ENCODE peak calls at places on chromosome 5, in ten cellular contexts. C is WTC11, T is HCT116, G is HepG2, K is endothelial cell of umbilical vein, W is K562, X is NB4, L is A549, E is H1, H is GM12878. A is an unnamed sample.

GRCh38 chr5:171806976-171807823 is 21.6 kb downstream of the SMIM23 start:
- DNase-seq in G (no peak), T (no peak), X (peak; percentile 33), E (no peak), L (no peak), C (no peak), W (no peak), H (no peak), K (no peak), A (no peak)

GRCh38 chr5:150394912-150395689 is 17.6 kb downstream of the CD74 start:
- DNase-seq in H (no peak), C (no peak), X (no peak), G (no peak), L (no peak), W (no peak), E (no peak), T (no peak), K (no peak), A (no peak)

GRCh38 chr5:142023836-142024235 is 11.0 kb upstream of the GNPDA1 start:
- DNase-seq in C (no peak), K (no peak), W (no peak), X (no peak), G (no peak), H (no peak), T (no peak), L (no peak), E (no peak), A (no peak)

GRCh38 chr5:6774673-6775327 is 61.6 kb downstream of the TENT4A start:
- DNase-seq in C (no peak), K (no peak), W (no peak), E (no peak), T (no peak), H (no peak), G (no peak), L (no peak), X (no peak), A (no peak)

GRCh38 chr5:149901511-149901910 is 43.1 kb downstream of the PDE6A start:
- DNase-seq in G (no peak), K (no peak), E (no peak), L (no peak), X (no peak), C (no peak), H (no peak), W (no peak), T (no peak), A (no peak)

GRCh38 chr5:14447958-14448881 is 133.4 kb upstream of the OTULINL start:
- DNase-seq in H (peak; percentile 28), K (peak; percentile 48), E (no peak), W (no peak), T (no peak), G (no peak), C (no peak), L (no peak), X (no peak), A (peak; percentile 65)

GRCh38 chr5:157266286-157267007 is 524 bp downstream of the CYFIP2 start:
- DNase-seq in W (no peak), T (no peak), E (no peak), H (no peak), L (no peak), X (peak; percentile 16), G (no peak), C (peak; percentile 68), K (peak; percentile 6), A (no peak)

GRCh38 chr5:40410231-40410861 is 269.4 kb upstream of the PTGER4 start:
- DNase-seq in E (no peak), H (no peak), C (no peak), W (no peak), G (no peak), T (no peak), X (peak; percentile 83), K (peak; percentile 97), L (no peak), A (no peak)

GRCh38 chr5:2272755-2273154 is 390.0 kb upstream of the IRX4 start:
- DNase-seq in G (no peak), E (no peak), X (no peak), L (no peak), H (no peak), K (no peak), C (no peak), T (no peak), W (no peak), A (no peak)

GRCh38 chr5:143659614-143660238 is 152.2 kb upstream of the HMHB1 start:
- DNase-seq in W (no peak), E (no peak), X (no peak), K (no peak), T (no peak), C (no peak), G (peak; percentile 71), H (no peak), L (peak; percentile 90), A (no peak)

GRCh38 chr5:154652746-154653417 is 102.3 kb upstream of the LARP1 start:
- DNase-seq in E (no peak), T (no peak), G (no peak), H (no peak), C (no peak), X (no peak), L (no peak), W (peak; percentile 30), K (peak; percentile 27), A (no peak)

DNA sequence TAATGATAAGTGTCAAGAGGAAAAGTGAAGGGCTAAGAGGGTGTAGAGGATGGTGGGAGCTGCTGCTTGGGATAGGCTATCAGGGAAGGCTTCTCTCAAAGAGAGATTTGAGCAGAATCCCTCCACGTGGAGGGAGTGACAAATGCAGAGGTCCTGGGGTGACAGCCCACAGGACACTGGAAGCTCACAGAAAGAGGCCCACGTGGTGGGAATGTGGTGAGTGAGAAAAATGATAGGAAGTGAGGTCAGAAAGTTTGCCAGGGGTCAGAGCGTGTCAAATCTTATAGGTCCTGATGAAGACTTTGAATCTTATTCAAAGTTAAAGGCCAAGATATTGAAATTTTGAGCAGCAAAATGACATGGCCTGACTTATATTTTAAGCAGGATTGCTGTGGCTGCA is 125.3 kb downstream of the EGFLAM start:
- DNase-seq in C (no peak), E (no peak), T (no peak), G (no peak), L (no peak), X (no peak), K (no peak), W (no peak), H (no peak), A (no peak)
- TF ChIP-seq MAX in C (no peak), E (no peak), T (no peak), G (no peak), L (no peak), X (no peak), K (no peak), W (no peak), H (no peak), A (no peak)

GRCh38 chr5:128116445-128116844 is 32.9 kb downstream of the SLC12A2 start:
- DNase-seq in H (no peak), L (no peak), K (no peak), E (no peak), X (no peak), G (no peak), T (no peak), C (no peak), W (no peak), A (no peak)
- TF ChIP-seq MAX in H (no peak), L (no peak), K (no peak), E (no peak), X (no peak), G (no peak), T (no peak), C (no peak), W (no peak), A (no peak)

DNA sequence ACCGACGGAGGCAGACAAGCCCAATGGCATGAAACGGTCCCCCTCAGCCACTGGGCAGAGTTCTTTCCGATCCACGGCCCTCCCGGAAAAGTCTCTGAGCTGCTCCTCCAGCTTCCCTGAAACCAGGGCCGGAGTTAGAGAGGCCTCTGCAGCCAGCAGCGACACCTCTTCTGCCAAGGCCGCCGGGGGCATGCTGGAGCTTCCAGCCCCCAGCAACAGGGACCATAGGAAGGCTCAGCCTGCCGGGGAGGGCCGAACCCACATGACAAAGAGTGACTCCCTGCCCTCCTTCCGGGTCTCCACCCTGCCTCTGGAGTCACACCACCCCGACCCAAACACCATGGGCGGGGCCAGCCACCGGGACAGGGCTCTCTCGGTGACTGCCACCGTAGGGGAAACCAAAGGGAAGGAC is 30.1 kb downstream of the CD180 start:
- DNase-seq in K (no peak), T (peak; percentile 7), G (no peak), E (no peak), L (no peak), W (no peak), H (no peak), X (no peak), C (no peak), A (no peak)
- TF ChIP-seq MAX in K (no peak), T (no peak), G (no peak), E (no peak), L (no peak), W (no peak), H (no peak), X (no peak), C (no peak), A (no peak)

GRCh38 chr5:63961125-63961597 is 1.1 kb downstream of the HTR1A start:
- DNase-seq in K (no peak), C (peak; percentile 10), G (no peak), T (no peak), H (no peak), W (no peak), X (no peak), E (no peak), L (no peak), A (no peak)

GRCh38 chr5:63962345-63962744 is at the start of gene HTR1A:
- DNase-seq in L (no peak), C (peak; percentile 17), X (no peak), W (no peak), H (no peak), G (no peak), T (no peak), K (no peak), E (no peak), A (no peak)

GRCh38 chr5:63963080-63963735 is 963 bp upstream of the HTR1A start:
- DNase-seq in G (peak; percentile 56), W (peak; percentile 38), K (peak; percentile 54), E (no peak), H (peak; percentile 1), L (peak; percentile 68), X (peak; percentile 72), T (peak; percentile 19), C (peak; percentile 66), A (peak; percentile 46)

GRCh38 chr5:63960646-63961045 is 1.6 kb downstream of the HTR1A start:
- DNase-seq in C (peak; percentile 31), H (no peak), K (no peak), L (no peak), G (no peak), E (no peak), T (no peak), X (no peak), W (no peak), A (no peak)

GRCh38 chr5:63961598-63962161 is 565 bp downstream of the HTR1A start:
- DNase-seq in C (peak; percentile 38), G (no peak), T (no peak), E (no peak), H (no peak), L (no peak), K (no peak), X (no peak), W (no peak), A (no peak)
- TF ChIP-seq MAX in C (no peak), G (no peak), T (no peak), E (no peak), H (no peak), L (no peak), K (no peak), X (no peak), W (no peak), A (no peak)

A was measured in SK-N-SH.